ENCODE peak calls at places on chromosome 2, in four cellular contexts. One of them, this sample, is unnamed.

GRCh38 chr2:197116306-197116879 is 189.9 kb upstream of the PGAP1 start:
- DNase-seq in K562: no peak
- DNase-seq in HepG2: no peak
- DNase-seq in H1: no peak
- DNase-seq in this sample: no peak

GRCh38 chr2:36807223-36807886 is 110.8 kb downstream of the VIT start:
- DNase-seq in K562: peak; percentile 49
- DNase-seq in HepG2: no peak
- DNase-seq in H1: no peak
- DNase-seq in this sample: no peak

GRCh38 chr2:68043719-68044498 is 18.9 kb downstream of the C1D start:
- DNase-seq in K562: no peak
- DNase-seq in HepG2: no peak
- DNase-seq in H1: no peak
- DNase-seq in this sample: peak; percentile 18

GRCh38 chr2:101818531-101819451 is 121.3 kb downstream of the MAP4K4 start:
- DNase-seq in K562: no peak
- DNase-seq in HepG2: peak; percentile 84
- DNase-seq in H1: no peak
- DNase-seq in this sample: no peak

GRCh38 chr2:237258146-237258545 is 155.8 kb downstream of the COL6A3 start:
- DNase-seq in K562: no peak
- DNase-seq in HepG2: no peak
- DNase-seq in H1: no peak
- DNase-seq in this sample: no peak

GRCh38 chr2:53028259-53028658 is 739.3 kb upstream of the CHAC2 start:
- DNase-seq in K562: no peak
- DNase-seq in HepG2: no peak
- DNase-seq in H1: no peak
- DNase-seq in this sample: peak; percentile 37

GRCh38 chr2:159982270-159982669 is 80.1 kb downstream of the PLA2R1 start:
- DNase-seq in K562: no peak
- DNase-seq in HepG2: no peak
- DNase-seq in H1: no peak
- DNase-seq in this sample: no peak

GRCh38 chr2:174053285-174053684 is 88.1 kb upstream of the SP3 start:
- DNase-seq in K562: no peak
- DNase-seq in HepG2: no peak
- DNase-seq in H1: no peak
- DNase-seq in this sample: peak; percentile 40

GRCh38 chr2:176088048-176088936 is 4.2 kb upstream of the HOXD13 start:
- DNase-seq in K562: peak; percentile 64
- DNase-seq in HepG2: peak; percentile 40
- DNase-seq in H1: peak; percentile 80
- DNase-seq in this sample: no peak

GRCh38 chr2:189657867-189658266 is 3.4 kb upstream of the ASNSD1 start:
- DNase-seq in K562: peak; percentile 14
- DNase-seq in HepG2: no peak
- DNase-seq in H1: no peak
- DNase-seq in this sample: no peak

GRCh38 chr2:103448416-103448815 is 686.6 kb downstream of the TMEM182 start:
- DNase-seq in K562: no peak
- DNase-seq in HepG2: no peak
- DNase-seq in H1: no peak
- DNase-seq in this sample: no peak

GRCh38 chr2:70069049-70069448 is 18.2 kb upstream of the PCBP1 start:
- DNase-seq in K562: no peak
- DNase-seq in HepG2: peak; percentile 88
- DNase-seq in H1: no peak
- DNase-seq in this sample: no peak

GRCh38 chr2:5734866-5735861 is 43.0 kb downstream of the SOX11 start:
- DNase-seq in K562: no peak
- DNase-seq in HepG2: no peak
- DNase-seq in H1: no peak
- DNase-seq in this sample: no peak

GRCh38 chr2:51335072-51336058 is 303.4 kb upstream of the NRXN1 start:
- DNase-seq in K562: no peak
- DNase-seq in HepG2: no peak
- DNase-seq in H1: no peak
- DNase-seq in this sample: no peak

GRCh38 chr2:188937228-188938220 is 36.6 kb upstream of the COL3A1 start:
- DNase-seq in K562: no peak
- DNase-seq in HepG2: no peak
- DNase-seq in H1: no peak
- DNase-seq in this sample: no peak

GRCh38 chr2:147297820-147298219 is 547.0 kb upstream of the ACVR2A start:
- DNase-seq in K562: no peak
- DNase-seq in HepG2: no peak
- DNase-seq in H1: no peak
- DNase-seq in this sample: no peak

GRCh38 chr2:104375206-104375605 is 478.7 kb upstream of the POU3F3 start:
- DNase-seq in K562: no peak
- DNase-seq in HepG2: no peak
- DNase-seq in H1: no peak
- DNase-seq in this sample: no peak

GRCh38 chr2:43218550-43219382 is 7.6 kb downstream of the ZFP36L2 start:
- DNase-seq in K562: peak; percentile 52
- DNase-seq in HepG2: peak; percentile 76
- DNase-seq in H1: no peak
- DNase-seq in this sample: peak; percentile 73

GRCh38 chr2:40098786-40099470 is 319.9 kb upstream of the THUMPD2 start:
- DNase-seq in K562: no peak
- DNase-seq in HepG2: no peak
- DNase-seq in H1: no peak
- DNase-seq in this sample: no peak

GRCh38 chr2:230358305-230358704 is 31.3 kb downstream of the SP140L start:
- DNase-seq in K562: no peak
- DNase-seq in HepG2: no peak
- DNase-seq in H1: no peak
- DNase-seq in this sample: no peak

GRCh38 chr2:77519888-77520506 is 2.2 kb downstream of the LRRTM4 start:
- DNase-seq in K562: no peak
- DNase-seq in HepG2: no peak
- DNase-seq in H1: no peak
- DNase-seq in this sample: no peak

GRCh38 chr2:42872736-42873135 is 80.4 kb upstream of the HAAO start:
- DNase-seq in K562: no peak
- DNase-seq in HepG2: no peak
- DNase-seq in H1: no peak
- DNase-seq in this sample: no peak

GRCh38 chr2:217394510-217395351 is 534.9 kb upstream of the TNP1 start:
- DNase-seq in K562: no peak
- DNase-seq in HepG2: no peak
- DNase-seq in H1: no peak
- DNase-seq in this sample: no peak

GRCh38 chr2:175926272-175926671 is 75.8 kb downstream of the LNPK start:
- DNase-seq in K562: no peak
- DNase-seq in HepG2: no peak
- DNase-seq in H1: no peak
- DNase-seq in this sample: no peak

GRCh38 chr2:176085861-176086771 is 2.4 kb upstream of the EVX2 start:
- DNase-seq in K562: peak; percentile 67
- DNase-seq in HepG2: peak; percentile 31
- DNase-seq in H1: peak; percentile 73
- DNase-seq in this sample: no peak

GRCh38 chr2:219023045-219023605 is 18.2 kb downstream of the CFAP65 start:
- DNase-seq in K562: no peak
- DNase-seq in HepG2: no peak
- DNase-seq in H1: no peak
- DNase-seq in this sample: no peak

GRCh38 chr2:105488198-105488757 is 89.4 kb upstream of the FHL2 start:
- DNase-seq in K562: no peak
- DNase-seq in HepG2: no peak
- DNase-seq in H1: no peak
- DNase-seq in this sample: no peak

GRCh38 chr2:58308435-58308834 is 67.3 kb upstream of the FANCL start:
- DNase-seq in K562: no peak
- DNase-seq in HepG2: no peak
- DNase-seq in H1: no peak
- DNase-seq in this sample: no peak

GRCh38 chr2:101153077-101153707 is 2.0 kb upstream of the TBC1D8 start:
- DNase-seq in K562: no peak
- DNase-seq in HepG2: no peak
- DNase-seq in H1: no peak
- DNase-seq in this sample: no peak

GRCh38 chr2:222214885-222215284 is 83.9 kb downstream of the PAX3 start:
- DNase-seq in K562: no peak
- DNase-seq in HepG2: no peak
- DNase-seq in H1: no peak
- DNase-seq in this sample: no peak

GRCh38 chr2:190950566-190950991 is 63.4 kb downstream of the STAT1 start:
- DNase-seq in K562: no peak
- DNase-seq in HepG2: no peak
- DNase-seq in H1: no peak
- DNase-seq in this sample: no peak

GRCh38 chr2:223000872-223001825 is 50.8 kb upstream of the KCNE4 start:
- DNase-seq in K562: no peak
- DNase-seq in HepG2: no peak
- DNase-seq in H1: no peak
- DNase-seq in this sample: no peak

GRCh38 chr2:127629637-127630036 is 16.3 kb upstream of the GPR17 start:
- DNase-seq in K562: no peak
- DNase-seq in HepG2: no peak
- DNase-seq in H1: no peak
- DNase-seq in this sample: no peak

GRCh38 chr2:1448009-1448408 is 34.7 kb downstream of the TPO start:
- DNase-seq in K562: no peak
- DNase-seq in HepG2: no peak
- DNase-seq in H1: no peak
- DNase-seq in this sample: no peak

DNA sequence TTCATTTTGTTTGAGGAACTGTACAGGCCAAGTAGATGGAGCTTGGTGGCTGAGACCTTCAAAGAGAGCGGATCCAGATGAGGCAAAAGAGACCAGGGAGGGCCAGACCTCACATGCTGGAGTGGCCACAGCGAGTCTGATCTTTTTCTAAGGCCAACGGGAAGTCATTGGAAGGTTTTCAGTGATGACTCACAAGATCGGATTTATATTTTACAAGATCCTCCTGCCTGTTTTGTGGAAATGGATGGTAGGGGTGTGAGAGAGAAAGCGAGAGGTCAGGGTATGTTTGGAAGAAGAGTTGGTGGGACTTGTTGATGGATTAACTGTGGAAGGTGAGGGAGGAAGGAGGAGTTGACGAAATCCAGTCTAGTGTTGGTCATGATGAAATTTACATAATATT is 44.6 kb upstream of the TUBA3D start:
- DNase-seq in K562: no peak
- DNase-seq in HepG2: no peak
- DNase-seq in H1: no peak
- DNase-seq in this sample: no peak
- TF ChIP-seq PHF8 in K562: no peak
- TF ChIP-seq PHF8 in HepG2: no peak
- TF ChIP-seq PHF8 in H1: no peak
- TF ChIP-seq PHF8 in this sample: no peak

DNA sequence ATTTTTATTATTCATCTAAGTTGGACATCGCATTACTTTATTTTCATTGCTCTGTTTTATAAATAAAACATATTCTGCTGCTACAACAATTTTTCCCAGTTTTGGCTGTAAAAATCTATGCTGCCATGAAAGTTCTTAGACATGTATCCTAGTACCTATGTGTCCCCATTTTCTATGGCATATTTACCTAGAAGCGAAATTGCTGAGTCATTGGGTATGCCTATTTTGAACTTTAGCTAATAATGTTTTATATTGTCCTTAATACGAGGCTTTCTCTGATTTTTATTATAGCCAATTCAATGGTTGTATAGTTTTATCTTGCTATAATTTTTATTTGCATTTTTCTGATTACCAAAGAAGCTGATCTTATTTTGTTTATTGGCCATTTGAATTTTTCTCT is 110.5 kb upstream of the DPP10 start:
- DNase-seq in K562: no peak
- DNase-seq in HepG2: no peak
- DNase-seq in H1: no peak
- DNase-seq in this sample: peak; percentile 2
- TF ChIP-seq HDAC2 in K562: no peak
- TF ChIP-seq HDAC2 in HepG2: no peak
- TF ChIP-seq HDAC2 in H1: no peak
- TF ChIP-seq HDAC2 in this sample: no peak

GRCh38 chr2:60028819-60029218 is 524.6 kb downstream of the BCL11A start:
- DNase-seq in K562: no peak
- DNase-seq in HepG2: no peak
- DNase-seq in H1: no peak
- DNase-seq in this sample: no peak

GRCh38 chr2:60033325-60033724 is 520.1 kb downstream of the BCL11A start:
- DNase-seq in K562: no peak
- DNase-seq in HepG2: no peak
- DNase-seq in H1: no peak
- DNase-seq in this sample: no peak

GRCh38 chr2:60029248-60029883 is 524.1 kb downstream of the BCL11A start:
- DNase-seq in K562: no peak
- DNase-seq in HepG2: no peak
- DNase-seq in H1: no peak
- DNase-seq in this sample: no peak
- TF ChIP-seq PHF8 in K562: no peak
- TF ChIP-seq PHF8 in HepG2: no peak
- TF ChIP-seq PHF8 in H1: no peak
- TF ChIP-seq PHF8 in this sample: no peak

DNA sequence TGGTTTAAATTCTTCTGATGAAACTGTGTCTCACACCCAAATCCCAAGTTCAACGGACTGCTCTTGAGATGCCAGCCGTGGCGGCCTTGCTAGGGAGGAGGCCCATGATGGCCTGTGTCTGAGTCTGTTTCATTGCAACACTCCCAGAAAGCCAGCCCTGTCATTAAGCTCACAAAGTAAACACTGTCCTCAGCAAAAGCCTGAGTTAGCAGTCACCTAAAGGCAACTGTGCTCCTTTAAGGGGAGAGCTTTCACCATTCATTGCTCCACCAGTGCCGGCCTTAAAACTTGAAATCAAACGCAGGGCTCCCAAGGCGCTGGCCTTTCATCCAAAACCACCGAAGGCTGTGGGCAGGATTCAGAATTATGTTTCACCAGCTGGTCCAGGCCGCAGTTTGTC is 42.5 kb upstream of the PPP1CB start:
- DNase-seq in K562: no peak
- DNase-seq in HepG2: peak; percentile 53
- DNase-seq in H1: no peak
- DNase-seq in this sample: peak; percentile 12
- TF ChIP-seq HDAC2 in K562: no peak
- TF ChIP-seq HDAC2 in HepG2: no peak
- TF ChIP-seq HDAC2 in H1: no peak
- TF ChIP-seq HDAC2 in this sample: no peak

GRCh38 chr2:213766465-213766891 is 482.2 kb downstream of the SPAG16 start:
- DNase-seq in K562: no peak
- DNase-seq in HepG2: no peak
- DNase-seq in H1: no peak
- DNase-seq in this sample: no peak
- TF ChIP-seq PHF8 in K562: no peak
- TF ChIP-seq PHF8 in HepG2: no peak
- TF ChIP-seq PHF8 in H1: no peak
- TF ChIP-seq PHF8 in this sample: no peak

DNA sequence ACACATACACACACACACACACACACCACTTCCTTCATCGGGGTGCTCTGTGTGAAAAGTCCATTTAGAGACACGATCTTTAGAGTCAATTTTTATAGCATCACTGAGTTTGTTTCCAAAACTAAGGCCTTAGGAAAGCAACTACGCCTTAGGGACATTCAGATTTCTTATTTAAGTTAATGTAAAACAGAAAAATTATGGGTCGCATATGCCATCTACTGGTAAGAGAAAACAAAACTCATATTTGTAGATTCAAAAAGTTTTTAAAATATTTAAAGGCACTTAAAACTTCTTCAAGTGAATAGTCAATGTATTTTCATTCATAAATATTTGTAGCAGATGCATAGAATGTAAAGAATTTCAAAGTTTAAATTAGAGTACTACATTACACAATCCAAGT is 166.2 kb downstream of the ATAD2B start:
- DNase-seq in K562: no peak
- DNase-seq in HepG2: peak; percentile 7
- DNase-seq in H1: no peak
- DNase-seq in this sample: peak; percentile 10
- TF ChIP-seq HDAC2 in K562: no peak
- TF ChIP-seq HDAC2 in HepG2: no peak
- TF ChIP-seq HDAC2 in H1: no peak
- TF ChIP-seq HDAC2 in this sample: no peak